ENCODE peak calls at places on chromosome 20, in nine cellular contexts. Z is A549; U is T-helper 17 cell; D is right cardiac atrium; I is naive thymus-derived CD4-positive, alpha-beta T cell; M is effector memory CD8-positive, alpha-beta T cell; B is stimulated activated naive CD8-positive, alpha-beta T cell treated with anti-CD3 and anti-CD28 coated beads, Interleukin-15, Interleukin-2, amounts not matched to agents 100 U/mL and 50 U/mL, for 24 hours; J is heart right ventricle; P is activated CD8-positive, alpha-beta memory T cell treated with anti-CD3 and anti-CD28 coated beads, Interleukin-2, amount 10 ng/mL, durations not matched to agents 7 days and 5 days. S is an unnamed sample.

GRCh38 chr20:35839891-35840290 is 68.1 kb downstream of the PHF20 start:
- ATAC-seq in D (no peak), M (peak), J (no peak), Z (no peak), I (peak), U (peak), B (no peak), P (no peak), S (no peak)

GRCh38 chr20:64077094-64077493 is 2.2 kb downstream of the RGS19 start:
- ATAC-seq in Z (no peak), I (peak), D (no peak), P (peak), B (peak), M (no peak), J (no peak), U (no peak), S (peak)

GRCh38 chr20:16175322-16175721 is 397.9 kb downstream of the KIF16B start:
- ATAC-seq in P (no peak), U (no peak), Z (no peak), B (no peak), M (no peak), I (no peak), D (no peak), J (no peak), S (peak)

GRCh38 chr20:62977613-62978558 is 25.4 kb downstream of the SLC17A9 start:
- ATAC-seq in D (no peak), J (no peak), I (peak), P (peak), M (peak), Z (no peak), B (peak), U (peak), S (peak)

GRCh38 chr20:8388146-8388545 is 256.1 kb downstream of the PLCB1 start:
- ATAC-seq in M (no peak), J (no peak), D (no peak), P (no peak), B (no peak), Z (no peak), I (no peak), U (no peak), S (no peak)

GRCh38 chr20:1664911-1665310 is 7.3 kb upstream of the SIRPG start:
- ATAC-seq in P (peak), Z (no peak), J (no peak), U (peak), I (peak), B (peak), M (peak), D (no peak), S (peak)

GRCh38 chr20:13649548-13649947 is 10.8 kb upstream of the TASP1 start:
- ATAC-seq in Z (no peak), P (no peak), D (peak), M (no peak), B (no peak), U (no peak), I (no peak), J (peak), S (no peak)

GRCh38 chr20:11098888-11099287 is 425.1 kb upstream of the JAG1 start:
- ATAC-seq in Z (no peak), M (no peak), P (no peak), B (no peak), J (peak), D (no peak), I (no peak), U (no peak), S (no peak)

GRCh38 chr20:48740714-48741113 is 87.1 kb downstream of the PREX1 start:
- ATAC-seq in I (no peak), M (no peak), D (no peak), J (no peak), P (no peak), B (no peak), U (no peak), Z (no peak), S (no peak)

GRCh38 chr20:36796117-36796516 is 22.6 kb upstream of the DSN1 start:
- ATAC-seq in P (no peak), Z (no peak), M (no peak), D (no peak), U (no peak), J (peak), I (no peak), B (no peak), S (no peak)

GRCh38 chr20:36885355-36885754 is 9.4 kb downstream of the TLDC2 start:
- ATAC-seq in B (no peak), P (no peak), D (no peak), J (peak), U (no peak), Z (no peak), I (no peak), M (no peak), S (no peak)

GRCh38 chr20:54067606-54068174 is 2.7 kb downstream of the BCAS1 start:
- ATAC-seq in M (peak), U (no peak), D (peak), I (no peak), J (no peak), Z (peak), B (no peak), P (peak), S (no peak)